ENCODE peak calls at places on chromosomes 2 and 18, in seven cellular contexts. R is heart left ventricle; S is astrocyte; K is IMR-90; J is CD8-positive, alpha-beta memory T cell; N is Panc1; F is uterus. T is an unnamed sample.

GRCh38 chr2:181457741-181458425 is 697 bp downstream of the ITGA4 start:
- DNase-seq in R (peak; percentile 12), S (peak; percentile 40), K (peak; percentile 35), J (peak; percentile 19), N (no peak), F (peak; percentile 15), T (peak; percentile 59)

GRCh38 chr2:112118148-112118547 is 20.0 kb upstream of the FBLN7 start:
- DNase-seq in R (no peak), S (no peak), K (no peak), J (no peak), N (no peak), F (no peak), T (no peak)

GRCh38 chr2:174681983-174682577 is 82.2 kb downstream of the CHRNA1 start:
- DNase-seq in R (peak; percentile 50), S (no peak), K (no peak), J (peak; percentile 29), N (no peak), F (peak; percentile 42), T (peak; percentile 69)

GRCh38 chr2:56444339-56444738 is 260.5 kb downstream of the CCDC85A start:
- DNase-seq in R (no peak), S (no peak), K (no peak), J (no peak), N (no peak), F (no peak), T (no peak)

GRCh38 chr2:58146707-58147106 is 94.4 kb downstream of the FANCL start:
- DNase-seq in R (no peak), S (peak; percentile 42), K (peak; percentile 46), J (no peak), N (peak; percentile 8), F (no peak), T (no peak)

GRCh38 chr2:145777914-145778313 is 1258.0 kb upstream of the ZEB2 start:
- DNase-seq in R (no peak), S (no peak), K (no peak), J (no peak), N (no peak), F (no peak), T (no peak)

GRCh38 chr2:163771596-163771995 is 35.8 kb upstream of the FIGN start:
- DNase-seq in R (no peak), S (peak; percentile 57), K (no peak), J (no peak), N (no peak), F (no peak), T (no peak)

GRCh38 chr2:75654012-75654411 is 7.4 kb downstream of the MRPL19 start:
- DNase-seq in R (no peak), S (no peak), K (no peak), J (no peak), N (no peak), F (no peak), T (no peak)

GRCh38 chr2:224014336-224014735 is 24.8 kb downstream of the SERPINE2 start:
- DNase-seq in R (no peak), S (no peak), K (no peak), J (no peak), N (no peak), F (no peak), T (no peak)

GRCh38 chr2:28602751-28603639 is 107.1 kb downstream of the PLB1 start:
- DNase-seq in R (no peak), S (no peak), K (no peak), J (no peak), N (no peak), F (no peak), T (no peak)

GRCh38 chr18:42296723-42297122 is 341.7 kb downstream of the PIK3C3 start:
- DNase-seq in R (no peak), S (peak; percentile 30), K (no peak), J (no peak), N (no peak), F (no peak), T (no peak)

GRCh38 chr18:75341897-75342296 is 85.6 kb downstream of the SMIM21 start:
- DNase-seq in R (no peak), S (no peak), K (no peak), J (no peak), N (no peak), F (no peak), T (no peak)

GRCh38 chr2:153497938-153498629 is 19.5 kb upstream of the RPRM start:
- DNase-seq in R (no peak), S (no peak), K (no peak), J (no peak), N (no peak), F (no peak), T (no peak)

GRCh38 chr2:96602330-96602823 is 35.7 kb downstream of the KANSL3 start:
- DNase-seq in R (no peak), S (no peak), K (no peak), J (no peak), N (no peak), F (no peak), T (no peak)

GRCh38 chr2:48482313-48482712 is 47.6 kb upstream of the STON1 start:
- DNase-seq in R (no peak), S (peak; percentile 94), K (peak; percentile 88), J (no peak), N (no peak), F (no peak), T (no peak)

GRCh38 chr2:101983928-101984327 is 7.8 kb upstream of the IL1R2 start:
- DNase-seq in R (no peak), S (no peak), K (no peak), J (no peak), N (no peak), F (no peak), T (no peak)

GRCh38 chr18:12403601-12404506 is 3.9 kb upstream of the PRELID3A start:
- DNase-seq in R (no peak), S (peak; percentile 86), K (peak; percentile 91), J (no peak), N (no peak), F (no peak), T (no peak)

GRCh38 chr2:186136860-186137259 is 349.2 kb upstream of the ZC3H15 start:
- DNase-seq in R (no peak), S (peak; percentile 0), K (no peak), J (no peak), N (no peak), F (no peak), T (no peak)

GRCh38 chr18:22609642-22610041 is 191.9 kb upstream of the CTAGE1 start:
- DNase-seq in R (peak; percentile 76), S (peak; percentile 55), K (peak; percentile 16), J (no peak), N (no peak), F (peak; percentile 59), T (peak; percentile 25)

GRCh38 chr2:69082430-69082997 is 69.5 kb downstream of the ANTXR1 start:
- DNase-seq in R (peak; percentile 37), S (peak; percentile 70), K (peak; percentile 90), J (no peak), N (peak; percentile 78), F (peak; percentile 37), T (no peak)

GRCh38 chr2:3201296-3201695 is 176.3 kb downstream of the EIPR1 start:
- DNase-seq in R (no peak), S (no peak), K (no peak), J (no peak), N (no peak), F (no peak), T (no peak)

GRCh38 chr18:79637921-79638855 is 41.4 kb upstream of the CTDP1 start:
- DNase-seq in R (no peak), S (no peak), K (no peak), J (no peak), N (no peak), F (no peak), T (no peak)

GRCh38 chr2:195657634-195658540 is 861 bp downstream of the SLC39A10 start:
- DNase-seq in R (peak; percentile 77), S (peak; percentile 88), K (peak; percentile 87), J (peak; percentile 53), N (peak; percentile 48), F (peak; percentile 67), T (peak; percentile 70)

GRCh38 chr2:239179851-239180371 is 220.9 kb downstream of the HDAC4 start:
- DNase-seq in R (no peak), S (no peak), K (no peak), J (no peak), N (no peak), F (no peak), T (peak; percentile 45)

GRCh38 chr2:26671691-26672090 is 20.8 kb upstream of the KCNK3 start:
- DNase-seq in R (no peak), S (no peak), K (no peak), J (no peak), N (no peak), F (no peak), T (no peak)

GRCh38 chr2:237192881-237193280 is 107.2 kb downstream of the COPS8 start:
- DNase-seq in R (no peak), S (no peak), K (no peak), J (no peak), N (no peak), F (no peak), T (no peak)

GRCh38 chr2:237190958-237191692 is 105.4 kb downstream of the COPS8 start:
- DNase-seq in R (peak; percentile 35), S (no peak), K (no peak), J (no peak), N (no peak), F (no peak), T (no peak)

GRCh38 chr2:237193436-237193835 is 107.7 kb downstream of the COPS8 start:
- DNase-seq in R (no peak), S (no peak), K (no peak), J (no peak), N (no peak), F (no peak), T (no peak)

GRCh38 chr2:237191693-237192076 is 106.0 kb downstream of the COPS8 start:
- DNase-seq in R (no peak), S (no peak), K (no peak), J (no peak), N (no peak), F (no peak), T (no peak)

GRCh38 chr2:237189799-237190198 is 104.1 kb downstream of the COPS8 start:
- DNase-seq in R (no peak), S (no peak), K (no peak), J (no peak), N (no peak), F (no peak), T (no peak)
- H3K27ac ChIP-seq in R (no peak overlapping the region), S (no peak overlapping the region), K (no peak overlapping the region), J (no peak overlapping the region), N (peak overlapping the region; percentile 44), F (peak overlapping the region; percentile 81), T (no peak overlapping the region)

GRCh38 chr2:15582645-15583340 is 8.9 kb upstream of the DDX1 start:
- DNase-seq in R (no peak), S (no peak), K (no peak), J (no peak), N (no peak), F (no peak), T (no peak)
- H3K4me3 ChIP-seq in R (no peak overlapping the region), S (no peak overlapping the region), K (no peak overlapping the region), J (no peak overlapping the region), N (no peak overlapping the region), F (no peak overlapping the region), T (no peak overlapping the region)

DNA sequence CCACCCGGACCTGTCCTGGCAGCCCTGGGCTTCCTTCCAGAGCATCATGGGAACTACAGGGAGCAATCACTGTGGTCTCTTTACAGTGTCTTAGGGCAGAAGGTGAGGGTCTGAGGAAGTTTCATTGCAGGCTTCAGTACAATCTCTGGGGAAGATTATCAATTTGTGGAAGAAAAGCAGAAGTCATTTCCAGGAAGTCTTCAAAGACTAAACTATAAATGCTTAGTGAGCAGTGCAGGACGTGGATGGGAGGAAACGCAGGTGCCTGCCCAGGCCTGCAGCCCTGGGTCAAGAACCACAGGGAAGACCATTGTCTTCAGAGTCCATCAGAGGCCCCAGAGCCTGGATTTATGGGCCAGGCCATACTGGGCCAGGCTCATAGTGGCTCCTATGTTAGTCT is 54.3 kb downstream of the INO80C start:
- DNase-seq in R (no peak), S (no peak), K (no peak), J (no peak), N (no peak), F (no peak), T (no peak)
- H3K27ac ChIP-seq in R (no peak overlapping the region), S (no peak overlapping the region), K (no peak overlapping the region), J (no peak overlapping the region), N (no peak overlapping the region), F (no peak overlapping the region), T (no peak overlapping the region)

GRCh38 chr18:65522907-65523306 is 227.9 kb upstream of the CDH7 start:
- DNase-seq in R (no peak), S (no peak), K (no peak), J (no peak), N (no peak), F (no peak), T (no peak)
- H3K4me3 ChIP-seq in R (no peak overlapping the region), S (no peak overlapping the region), K (no peak overlapping the region), J (no peak overlapping the region), N (no peak overlapping the region), F (no peak overlapping the region), T (no peak overlapping the region)